ENCODE peak calls at places on chromosomes 4 and X, in seven cellular contexts. S is cardiac septum, L is HuH-7.5, R is astrocyte of the hippocampus, I is fibroblast of mammary gland, E is SHP77, O is C1 segment of cervical spinal cord. H is an unnamed sample.

GRCh38 chr4:8350326-8350725 is 80.8 kb downstream of the HTRA3 start:
- DNase-seq in S (peak; percentile 27), L (no peak), R (no peak), I (no peak), E (no peak), O (no peak), H (no peak)

GRCh38 chr4:24932831-24933230 is 20.0 kb upstream of the CCDC149 start:
- DNase-seq in S (no peak), L (no peak), R (no peak), I (peak; percentile 45), E (no peak), O (no peak), H (no peak)

GRCh38 chrX:107562482-107562881 is 65.8 kb upstream of the PRPS1 start:
- DNase-seq in S (no peak), L (no peak), R (peak; percentile 87), I (peak; percentile 77), E (no peak), O (no peak), H (no peak)

GRCh38 chr4:78482281-78482680 is 69.3 kb upstream of the ANXA3 start:
- DNase-seq in S (no peak), L (no peak), R (no peak), I (no peak), E (no peak), O (no peak), H (no peak)

GRCh38 chr4:8105303-8106100 is 53.1 kb downstream of the ABLIM2 start:
- DNase-seq in S (no peak), L (no peak), R (no peak), I (no peak), E (no peak), O (no peak), H (no peak)

GRCh38 chr4:82903737-82904136 is 3.2 kb downstream of the THAP9 start:
- DNase-seq in S (no peak), L (no peak), R (no peak), I (no peak), E (no peak), O (no peak), H (no peak)

GRCh38 chr4:26081795-26082498 is 167.9 kb downstream of the SMIM20 start:
- DNase-seq in S (no peak), L (peak; percentile 27), R (peak; percentile 66), I (peak; percentile 62), E (peak; percentile 11), O (no peak), H (no peak)

GRCh38 chr4:33882246-33882990 is 2361.9 kb downstream of the ARAP2 start:
- DNase-seq in S (no peak), L (no peak), R (no peak), I (peak; percentile 47), E (no peak), O (no peak), H (no peak)

GRCh38 chr4:98516042-98516440 is 142.4 kb downstream of the TSPAN5 start:
- DNase-seq in S (no peak), L (no peak), R (peak; percentile 79), I (peak; percentile 92), E (no peak), O (no peak), H (no peak)

GRCh38 chrX:129777218-129777768 is 2.5 kb upstream of the SASH3 start:
- DNase-seq in S (peak; percentile 90), L (no peak), R (no peak), I (no peak), E (peak; percentile 8), O (no peak), H (peak; percentile 71)

GRCh38 chrX:154603438-154604430 is 15.3 kb downstream of the CTAG1B start:
- DNase-seq in S (peak; percentile 53), L (no peak), R (peak; percentile 80), I (peak; percentile 58), E (no peak), O (no peak), H (no peak)

GRCh38 chrX:50081282-50081955 is 119.4 kb downstream of the AKAP4 start:
- DNase-seq in S (no peak), L (no peak), R (peak; percentile 23), I (peak; percentile 13), E (peak; percentile 18), O (peak; percentile 16), H (peak; percentile 33)

GRCh38 chr4:176789955-176790354 is 2.8 kb downstream of the VEGFC start:
- DNase-seq in S (no peak), L (peak; percentile 33), R (peak; percentile 62), I (peak; percentile 92), E (no peak), O (no peak), H (no peak)

GRCh38 chrX:69101655-69102251 is 63.5 kb downstream of the PJA1 start:
- DNase-seq in S (no peak), L (no peak), R (no peak), I (no peak), E (no peak), O (no peak), H (no peak)

GRCh38 chr4:155657985-155658384 is 8.7 kb upstream of the GUCY1A1 start:
- DNase-seq in S (no peak), L (no peak), R (no peak), I (no peak), E (no peak), O (no peak), H (no peak)

GRCh38 chr4:14596904-14597303 is 405.4 kb upstream of the CPEB2 start:
- DNase-seq in S (no peak), L (no peak), R (no peak), I (no peak), E (no peak), O (no peak), H (no peak)

GRCh38 chrX:41180194-41180902 is 95.1 kb downstream of the USP9X start:
- DNase-seq in S (no peak), L (no peak), R (peak; percentile 77), I (peak; percentile 72), E (no peak), O (no peak), H (peak; percentile 54)

GRCh38 chr4:133152330-133152791 is 3.3 kb downstream of the PCDH10 start:
- DNase-seq in S (no peak), L (no peak), R (peak; percentile 63), I (no peak), E (no peak), O (no peak), H (no peak)

GRCh38 chrX:42495139-42495538 is 282.8 kb downstream of the PPP1R2C start:
- DNase-seq in S (no peak), L (no peak), R (no peak), I (no peak), E (peak; percentile 34), O (no peak), H (no peak)

GRCh38 chrX:9071031-9071650 is 37.2 kb upstream of the FAM9B start:
- DNase-seq in S (no peak), L (no peak), R (peak; percentile 48), I (peak; percentile 13), E (no peak), O (no peak), H (no peak)

GRCh38 chr4:182343435-182343834 is 100.2 kb downstream of the TENM3 start:
- DNase-seq in S (no peak), L (no peak), R (no peak), I (no peak), E (no peak), O (no peak), H (no peak)

GRCh38 chr4:173518419-173519102 is 11.5 kb downstream of the HAND2 start:
- DNase-seq in S (peak; percentile 74), L (no peak), R (no peak), I (no peak), E (no peak), O (no peak), H (no peak)

GRCh38 chrX:20954014-20954413 is 420.2 kb upstream of the CNKSR2 start:
- DNase-seq in S (no peak), L (no peak), R (no peak), I (no peak), E (no peak), O (no peak), H (no peak)

GRCh38 chr4:76714226-76714625 is 183.7 kb downstream of the SOWAHB start:
- DNase-seq in S (no peak), L (no peak), R (no peak), I (no peak), E (no peak), O (no peak), H (no peak)

GRCh38 chr4:140866492-140867005 is 110.4 kb upstream of the TBC1D9 start:
- DNase-seq in S (no peak), L (no peak), R (peak; percentile 28), I (no peak), E (no peak), O (no peak), H (no peak)

GRCh38 chr4:72919937-72920336 is 149.6 kb downstream of the COX18 start:
- DNase-seq in S (no peak), L (no peak), R (no peak), I (no peak), E (no peak), O (no peak), H (no peak)

GRCh38 chr4:2395038-2395437 is 23.4 kb downstream of the ZFYVE28 start:
- DNase-seq in S (no peak), L (no peak), R (peak; percentile 62), I (no peak), E (no peak), O (no peak), H (no peak)

GRCh38 chr4:48831532-48832015 is 686 bp downstream of the OCIAD1 start:
- DNase-seq in S (no peak), L (no peak), R (no peak), I (peak; percentile 26), E (no peak), O (no peak), H (no peak)

GRCh38 chrX:54785901-54786300 is 12.2 kb downstream of the ITIH6 start:
- DNase-seq in S (no peak), L (peak; percentile 13), R (no peak), I (peak; percentile 10), E (peak; percentile 48), O (no peak), H (no peak)

GRCh38 chr4:4519296-4519898 is 22.5 kb downstream of the STX18 start:
- DNase-seq in S (no peak), L (no peak), R (peak; percentile 41), I (peak; percentile 50), E (no peak), O (no peak), H (no peak)

GRCh38 chr4:180923476-180923875 is 1319.7 kb upstream of the TENM3 start:
- DNase-seq in S (no peak), L (no peak), R (peak; percentile 70), I (peak; percentile 63), E (no peak), O (no peak), H (no peak)

GRCh38 chr4:163694385-163694784 is 199.9 kb downstream of the TMA16 start:
- DNase-seq in S (no peak), L (no peak), R (peak; percentile 24), I (peak; percentile 64), E (no peak), O (no peak), H (no peak)

GRCh38 chrX:132375941-132376340 is 112.9 kb downstream of the MBNL3 start:
- DNase-seq in S (no peak), L (no peak), R (no peak), I (peak; percentile 12), E (no peak), O (no peak), H (no peak)

GRCh38 chr4:74590476-74590875 is 145.5 kb downstream of the AREG start:
- DNase-seq in S (no peak), L (no peak), R (no peak), I (no peak), E (no peak), O (no peak), H (no peak)